ENCODE peak calls at places on chromosomes 6 and 20, in five cellular contexts. One of them, this sample, is unnamed.

GRCh38 chr6:150053450-150053849 is 15.5 kb downstream of the ULBP3 start:
- DNase-seq in adrenal gland: no peak
- DNase-seq in HCT116: no peak
- DNase-seq in pancreas: no peak
- DNase-seq in lower lobe of right lung: no peak
- DNase-seq in this sample: no peak

GRCh38 chr6:144582939-144583613 is 297.9 kb downstream of the UTRN start:
- DNase-seq in pancreas: no peak
- DNase-seq in lower lobe of right lung: peak; percentile 55
- DNase-seq in HCT116: no peak
- DNase-seq in adrenal gland: peak; percentile 23
- DNase-seq in this sample: peak; percentile 84

GRCh38 chr6:130326496-130326895 is 39.3 kb upstream of the TMEM200A start:
- DNase-seq in pancreas: no peak
- DNase-seq in adrenal gland: no peak
- DNase-seq in lower lobe of right lung: no peak
- DNase-seq in HCT116: no peak
- DNase-seq in this sample: no peak

GRCh38 chr6:160733045-160733646 is 31.1 kb downstream of the PLG start:
- DNase-seq in HCT116: peak; percentile 28
- DNase-seq in pancreas: peak; percentile 20
- DNase-seq in lower lobe of right lung: no peak
- DNase-seq in adrenal gland: peak; percentile 57
- DNase-seq in this sample: no peak

GRCh38 chr20:41231850-41232249 is 85.7 kb downstream of the ZHX3 start:
- DNase-seq in HCT116: no peak
- DNase-seq in pancreas: no peak
- DNase-seq in lower lobe of right lung: no peak
- DNase-seq in adrenal gland: no peak
- DNase-seq in this sample: no peak

GRCh38 chr6:128305228-128305627 is 215.2 kb downstream of the PTPRK start:
- DNase-seq in adrenal gland: no peak
- DNase-seq in pancreas: no peak
- DNase-seq in lower lobe of right lung: no peak
- DNase-seq in HCT116: no peak
- DNase-seq in this sample: no peak

GRCh38 chr6:110323004-110323657 is 35.0 kb downstream of the METTL24 start:
- DNase-seq in adrenal gland: no peak
- DNase-seq in pancreas: no peak
- DNase-seq in HCT116: no peak
- DNase-seq in lower lobe of right lung: no peak
- DNase-seq in this sample: no peak

GRCh38 chr6:27178001-27178730 is 69.3 kb upstream of the PRSS16 start:
- DNase-seq in HCT116: peak; percentile 22
- DNase-seq in lower lobe of right lung: no peak
- DNase-seq in adrenal gland: peak; percentile 70
- DNase-seq in pancreas: peak; percentile 38
- DNase-seq in this sample: no peak

GRCh38 chr6:132084811-132085509 is 133.8 kb upstream of the CCN2 start:
- DNase-seq in lower lobe of right lung: no peak
- DNase-seq in pancreas: no peak
- DNase-seq in HCT116: no peak
- DNase-seq in adrenal gland: no peak
- DNase-seq in this sample: no peak

GRCh38 chr20:651713-652610 is 1.0 kb downstream of the SRXN1 start:
- DNase-seq in adrenal gland: peak; percentile 52
- DNase-seq in lower lobe of right lung: no peak
- DNase-seq in HCT116: no peak
- DNase-seq in pancreas: no peak
- DNase-seq in this sample: no peak

GRCh38 chr20:5621305-5621704 is 128.9 kb upstream of the SHLD1 start:
- DNase-seq in lower lobe of right lung: no peak
- DNase-seq in pancreas: peak; percentile 69
- DNase-seq in adrenal gland: peak; percentile 90
- DNase-seq in HCT116: no peak
- DNase-seq in this sample: no peak

GRCh38 chr6:151763938-151764680 is 43.4 kb upstream of the ESR1 start:
- DNase-seq in lower lobe of right lung: peak; percentile 95
- DNase-seq in HCT116: peak; percentile 53
- DNase-seq in pancreas: peak; percentile 91
- DNase-seq in adrenal gland: peak; percentile 91
- DNase-seq in this sample: peak; percentile 93

GRCh38 chr6:97524846-97525245 is 241.8 kb upstream of the MMS22L start:
- DNase-seq in pancreas: no peak
- DNase-seq in adrenal gland: no peak
- DNase-seq in lower lobe of right lung: no peak
- DNase-seq in HCT116: no peak
- DNase-seq in this sample: no peak

GRCh38 chr6:299050-299980 is 7.0 kb downstream of the DUSP22 start:
- DNase-seq in HCT116: no peak
- DNase-seq in adrenal gland: no peak
- DNase-seq in lower lobe of right lung: no peak
- DNase-seq in pancreas: peak; percentile 52
- DNase-seq in this sample: no peak

GRCh38 chr20:48983423-48984400 is 62.2 kb downstream of the ARFGEF2 start:
- DNase-seq in adrenal gland: peak; percentile 93
- DNase-seq in pancreas: peak; percentile 71
- DNase-seq in HCT116: no peak
- DNase-seq in lower lobe of right lung: no peak
- DNase-seq in this sample: no peak

GRCh38 chr6:3755637-3756515 is 4.4 kb upstream of the PXDC1 start:
- DNase-seq in HCT116: no peak
- DNase-seq in adrenal gland: no peak
- DNase-seq in pancreas: no peak
- DNase-seq in lower lobe of right lung: no peak
- DNase-seq in this sample: no peak

GRCh38 chr6:15521516-15521915 is 141.3 kb downstream of the DTNBP1 start:
- DNase-seq in HCT116: no peak
- DNase-seq in pancreas: no peak
- DNase-seq in lower lobe of right lung: no peak
- DNase-seq in adrenal gland: no peak
- DNase-seq in this sample: no peak

GRCh38 chr6:15522427-15522826 is 140.4 kb downstream of the DTNBP1 start:
- DNase-seq in adrenal gland: no peak
- DNase-seq in HCT116: no peak
- DNase-seq in pancreas: no peak
- DNase-seq in lower lobe of right lung: no peak
- DNase-seq in this sample: no peak

GRCh38 chr6:15522026-15522425 is 140.8 kb downstream of the DTNBP1 start:
- DNase-seq in HCT116: no peak
- DNase-seq in pancreas: no peak
- DNase-seq in adrenal gland: no peak
- DNase-seq in lower lobe of right lung: no peak
- DNase-seq in this sample: no peak

GRCh38 chr6:15523679-15524630 is 138.9 kb downstream of the DTNBP1 start:
- DNase-seq in lower lobe of right lung: no peak
- DNase-seq in HCT116: no peak
- DNase-seq in adrenal gland: no peak
- DNase-seq in pancreas: no peak
- DNase-seq in this sample: no peak

GRCh38 chr6:15522856-15523529 is 139.8 kb downstream of the DTNBP1 start:
- DNase-seq in HCT116: no peak
- DNase-seq in pancreas: no peak
- DNase-seq in lower lobe of right lung: no peak
- DNase-seq in adrenal gland: no peak
- DNase-seq in this sample: no peak
- H3K27ac ChIP-seq in HCT116: no peak overlapping the region
- H3K27ac ChIP-seq in pancreas: peak overlapping the region; percentile 56
- H3K27ac ChIP-seq in lower lobe of right lung: no peak overlapping the region
- H3K27ac ChIP-seq in adrenal gland: no peak overlapping the region
- H3K27ac ChIP-seq in this sample: peak overlapping the region; percentile 70

GRCh38 chr6:111605100-111605748 is 454 bp downstream of the TRAF3IP2 start:
- DNase-seq in adrenal gland: peak; percentile 82
- DNase-seq in pancreas: peak; percentile 49
- DNase-seq in HCT116: no peak
- DNase-seq in lower lobe of right lung: peak; percentile 78
- DNase-seq in this sample: peak; percentile 87
- H3K4me1 ChIP-seq in adrenal gland: peaks cover 38% of the 10 kb centered on the region
- H3K4me1 ChIP-seq in pancreas: peaks cover 29% of the 10 kb centered on the region
- H3K4me1 ChIP-seq in HCT116: peaks cover 17% of the 10 kb centered on the region
- H3K4me1 ChIP-seq in lower lobe of right lung: peaks cover 56% of the 10 kb centered on the region
- H3K4me1 ChIP-seq in this sample: peaks cover 38% of the 10 kb centered on the region

DNA sequence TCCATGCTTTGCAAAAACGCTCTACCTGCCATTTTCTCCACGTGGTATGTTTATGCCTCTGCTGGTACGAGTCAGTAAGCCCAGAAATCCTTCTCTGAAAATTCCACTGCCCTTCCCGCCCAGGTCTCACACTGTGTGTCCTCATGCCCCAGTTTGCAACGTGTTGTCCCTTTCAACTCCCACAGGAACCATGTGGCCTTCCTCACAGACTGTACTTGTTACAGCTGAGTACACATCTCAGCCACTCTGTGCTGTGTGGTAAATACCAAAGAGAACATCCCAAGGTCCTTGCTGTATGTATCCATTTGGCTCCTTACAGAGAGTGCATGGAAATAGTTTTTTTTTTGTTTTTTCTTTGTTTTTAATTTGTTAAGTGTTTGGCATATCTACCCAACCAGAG is 56.9 kb downstream of the RTN4IP1 start:
- DNase-seq in HCT116: no peak
- DNase-seq in pancreas: no peak
- DNase-seq in lower lobe of right lung: no peak
- DNase-seq in adrenal gland: no peak
- DNase-seq in this sample: no peak
- H3K27ac ChIP-seq in HCT116: no peak overlapping the region
- H3K27ac ChIP-seq in pancreas: no peak overlapping the region
- H3K27ac ChIP-seq in lower lobe of right lung: no peak overlapping the region
- H3K27ac ChIP-seq in adrenal gland: no peak overlapping the region
- H3K27ac ChIP-seq in this sample: no peak overlapping the region

DNA sequence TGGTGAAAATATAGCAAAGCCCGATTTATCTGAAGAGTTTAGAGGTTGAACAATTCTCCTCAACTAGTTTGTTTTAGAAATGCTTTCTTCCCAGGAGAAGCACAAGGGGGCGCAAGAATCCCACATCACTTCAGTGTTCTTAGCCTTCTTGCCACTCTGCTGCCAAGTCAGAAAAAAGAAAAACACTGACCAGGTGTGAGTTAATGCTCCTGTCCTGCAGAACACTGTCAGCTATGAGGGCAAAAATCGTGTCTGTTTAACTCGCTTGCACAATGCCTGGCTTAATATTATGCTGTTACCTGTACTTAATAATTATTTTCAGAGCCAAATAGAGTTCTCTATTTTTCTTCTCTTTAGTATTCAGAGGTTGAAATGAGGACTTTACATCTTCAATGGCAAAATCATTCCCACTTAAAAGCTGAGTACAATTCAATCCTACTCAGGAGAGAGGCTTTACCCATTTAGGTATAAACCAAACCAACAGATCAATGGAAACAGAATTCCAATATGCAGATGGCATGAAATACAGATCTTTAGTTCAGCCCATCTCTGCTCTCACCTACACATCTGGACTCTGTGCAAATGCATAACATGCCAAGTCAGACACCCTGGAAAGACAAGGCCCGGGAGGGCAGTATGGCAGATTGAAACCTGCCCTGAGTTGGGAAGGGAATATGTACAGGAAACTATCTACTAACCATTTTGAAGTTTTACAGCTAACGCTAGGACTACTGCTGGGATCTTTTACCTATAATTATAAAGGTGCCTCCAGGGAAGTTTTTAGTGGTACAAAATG is 71.4 kb upstream of the TULP1 start:
- DNase-seq in adrenal gland: peak; percentile 81
- DNase-seq in HCT116: peak; percentile 68
- DNase-seq in lower lobe of right lung: no peak
- DNase-seq in pancreas: peak; percentile 47
- DNase-seq in this sample: no peak
- H3K4me1 ChIP-seq in adrenal gland: peaks cover 7% of the 10 kb centered on the region
- H3K4me1 ChIP-seq in HCT116: peaks cover 10% of the 10 kb centered on the region
- H3K4me1 ChIP-seq in lower lobe of right lung: peaks cover 38% of the 10 kb centered on the region
- H3K4me1 ChIP-seq in pancreas: no peaks in the 10 kb centered on the region
- H3K4me1 ChIP-seq in this sample: peaks cover 47% of the 10 kb centered on the region

DNA sequence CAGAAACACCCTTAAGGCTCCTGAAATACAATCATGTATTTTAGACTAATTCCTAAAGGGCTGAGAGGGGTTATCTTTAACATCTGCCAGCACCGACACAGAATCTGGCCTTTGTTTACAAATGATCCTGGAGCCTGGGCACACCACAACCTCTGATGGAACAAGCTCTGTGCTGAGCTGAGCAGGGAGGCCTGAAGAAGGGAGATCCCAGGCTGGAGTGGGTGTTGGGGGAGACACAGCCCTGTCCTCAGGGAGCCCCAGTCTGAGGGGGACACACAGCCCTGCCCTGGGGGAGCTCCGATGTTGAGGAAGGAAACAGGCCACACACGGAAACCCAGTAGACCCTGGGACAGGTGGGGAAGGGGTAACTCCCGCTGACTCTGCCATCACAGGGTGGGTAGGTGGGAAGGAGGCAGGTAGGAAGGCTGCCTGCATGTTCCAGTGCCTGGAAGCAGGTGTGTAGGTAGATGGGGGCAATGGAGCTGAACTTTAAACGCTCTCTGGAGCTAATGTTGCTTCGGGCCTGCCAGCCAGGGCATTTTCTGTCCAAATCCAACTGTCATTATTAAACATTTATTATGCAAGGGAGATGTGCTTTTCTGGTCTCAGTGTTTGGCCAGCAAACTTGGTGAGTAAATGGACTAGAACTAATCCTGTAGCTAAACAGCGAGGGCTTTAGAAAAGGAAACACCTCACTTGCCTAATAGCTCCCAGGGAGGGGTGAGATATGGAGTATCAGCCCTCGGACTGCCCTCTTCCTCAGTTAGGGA is 130.7 kb downstream of the VEGFA start:
- DNase-seq in adrenal gland: no peak
- DNase-seq in HCT116: no peak
- DNase-seq in pancreas: no peak
- DNase-seq in lower lobe of right lung: no peak
- DNase-seq in this sample: no peak
- H3K27ac ChIP-seq in adrenal gland: no peak overlapping the region
- H3K27ac ChIP-seq in HCT116: no peak overlapping the region
- H3K27ac ChIP-seq in pancreas: no peak overlapping the region
- H3K27ac ChIP-seq in lower lobe of right lung: no peak overlapping the region
- H3K27ac ChIP-seq in this sample: no peak overlapping the region

GRCh38 chr20:47258745-47259695 is 97.5 kb downstream of the ZMYND8 start:
- DNase-seq in HCT116: no peak
- DNase-seq in lower lobe of right lung: peak; percentile 56
- DNase-seq in adrenal gland: peak; percentile 35
- DNase-seq in pancreas: no peak
- DNase-seq in this sample: no peak
- H3K4me1 ChIP-seq in HCT116: peaks cover 6% of the 10 kb centered on the region
- H3K4me1 ChIP-seq in lower lobe of right lung: peaks cover 27% of the 10 kb centered on the region
- H3K4me1 ChIP-seq in adrenal gland: peaks cover 11% of the 10 kb centered on the region
- H3K4me1 ChIP-seq in pancreas: no peaks in the 10 kb centered on the region
- H3K4me1 ChIP-seq in this sample: no peaks in the 10 kb centered on the region

DNA sequence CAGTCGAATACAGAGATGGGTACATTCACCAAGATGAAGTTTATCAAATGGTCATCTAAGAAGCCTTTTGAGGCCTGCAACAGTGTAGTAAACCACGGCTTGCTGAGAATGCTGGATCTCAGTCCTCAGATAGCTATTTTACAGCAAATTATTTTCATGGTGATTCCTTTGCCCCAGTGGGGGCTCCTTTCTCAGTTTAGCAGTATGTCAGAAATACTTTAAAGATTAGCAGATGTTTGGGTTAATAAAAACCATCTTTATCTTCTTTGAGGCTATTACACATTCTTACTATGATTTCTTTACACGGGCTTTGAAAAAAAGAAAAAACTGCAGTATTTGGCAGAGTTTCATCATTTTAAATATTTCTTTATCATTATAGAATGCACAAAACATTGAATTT is 10.7 kb downstream of the MYLIP start:
- DNase-seq in HCT116: no peak
- DNase-seq in adrenal gland: no peak
- DNase-seq in pancreas: no peak
- DNase-seq in lower lobe of right lung: no peak
- DNase-seq in this sample: no peak
- H3K27ac ChIP-seq in HCT116: no peak overlapping the region
- H3K27ac ChIP-seq in adrenal gland: no peak overlapping the region
- H3K27ac ChIP-seq in pancreas: no peak overlapping the region
- H3K27ac ChIP-seq in lower lobe of right lung: no peak overlapping the region
- H3K27ac ChIP-seq in this sample: no peak overlapping the region

This sample was measured in left lung.